ENCODE peak calls at places on chromosomes 4 and X, in nine cellular contexts. X is heart right ventricle, J is left lung, S is tibial artery, U is Caco-2, F is H1, I is brain microvascular endothelial cell, P is cardiac muscle cell, Z is mucosa of descending colon. W is an unnamed sample.

GRCh38 chrX:46649421-46650260 is 76.1 kb downstream of the CHST7 start:
- DNase-seq in X (peak; percentile 65), J (peak; percentile 43), S (peak; percentile 32), U (no peak), F (no peak), I (no peak), P (peak; percentile 62), Z (no peak), W (peak; percentile 49)

GRCh38 chrX:101931104-101931493 is 728 bp downstream of the ZMAT1 start:
- DNase-seq in X (peak; percentile 3), J (no peak), S (no peak), U (no peak), F (no peak), I (no peak), P (no peak), Z (no peak), W (no peak)

GRCh38 chr4:166657261-166657660 is 577.0 kb downstream of the SPOCK3 start:
- DNase-seq in X (no peak), J (no peak), S (no peak), U (no peak), F (no peak), I (peak; percentile 53), P (peak; percentile 37), Z (no peak), W (no peak)

GRCh38 chr4:84994280-84994679 is 27.8 kb upstream of the WDFY3 start:
- DNase-seq in X (peak; percentile 10), J (no peak), S (no peak), U (no peak), F (no peak), I (no peak), P (peak; percentile 34), Z (no peak), W (no peak)

GRCh38 chr4:21469438-21470032 is 479.0 kb downstream of the KCNIP4 start:
- DNase-seq in X (no peak), J (no peak), S (no peak), U (peak; percentile 20), F (no peak), I (peak; percentile 7), P (peak; percentile 34), Z (no peak), W (no peak)

GRCh38 chr4:41009411-41009810 is 204.9 kb downstream of the APBB2 start:
- DNase-seq in X (no peak), J (no peak), S (no peak), U (no peak), F (no peak), I (no peak), P (peak; percentile 52), Z (no peak), W (no peak)

GRCh38 chr4:167234388-167234881 is at the start of gene SPOCK3:
- DNase-seq in X (peak; percentile 4), J (peak; percentile 40), S (no peak), U (peak; percentile 32), F (no peak), I (peak; percentile 4), P (peak; percentile 52), Z (no peak), W (peak; percentile 56)

GRCh38 chrX:104513162-104513561 is 52.8 kb upstream of the IL1RAPL2 start:
- DNase-seq in X (no peak), J (no peak), S (no peak), U (no peak), F (no peak), I (no peak), P (no peak), Z (no peak), W (no peak)

GRCh38 chrX:149129767-149130166 is 375.3 kb downstream of the IDS start:
- DNase-seq in X (no peak), J (no peak), S (no peak), U (no peak), F (no peak), I (peak; percentile 24), P (no peak), Z (no peak), W (no peak)

GRCh38 chr4:101290651-101291050 is 56.7 kb downstream of the PPP3CA start:
- DNase-seq in X (no peak), J (no peak), S (no peak), U (no peak), F (no peak), I (no peak), P (no peak), Z (no peak), W (no peak)

GRCh38 chr4:8115916-8116315 is 42.7 kb downstream of the ABLIM2 start:
- DNase-seq in X (no peak), J (no peak), S (no peak), U (no peak), F (no peak), I (no peak), P (no peak), Z (no peak), W (no peak)

GRCh38 chr4:85147481-85148076 is 181.1 kb upstream of the WDFY3 start:
- DNase-seq in X (peak; percentile 65), J (peak; percentile 40), S (peak; percentile 59), U (peak; percentile 39), F (no peak), I (peak; percentile 59), P (peak; percentile 83), Z (no peak), W (peak; percentile 50)

GRCh38 chr4:8110071-8110986 is 48.3 kb downstream of the ABLIM2 start:
- DNase-seq in X (no peak), J (no peak), S (no peak), U (no peak), F (peak; percentile 86), I (no peak), P (peak; percentile 14), Z (no peak), W (no peak)

GRCh38 chrX:15475021-15475420 is 18.1 kb downstream of the PIR start:
- DNase-seq in X (no peak), J (no peak), S (no peak), U (no peak), F (no peak), I (no peak), P (peak; percentile 20), Z (no peak), W (no peak)

GRCh38 chrX:65601126-65601525 is 66.3 kb upstream of the MSN start:
- DNase-seq in X (peak; percentile 19), J (no peak), S (no peak), U (no peak), F (no peak), I (no peak), P (no peak), Z (no peak), W (no peak)

DNA sequence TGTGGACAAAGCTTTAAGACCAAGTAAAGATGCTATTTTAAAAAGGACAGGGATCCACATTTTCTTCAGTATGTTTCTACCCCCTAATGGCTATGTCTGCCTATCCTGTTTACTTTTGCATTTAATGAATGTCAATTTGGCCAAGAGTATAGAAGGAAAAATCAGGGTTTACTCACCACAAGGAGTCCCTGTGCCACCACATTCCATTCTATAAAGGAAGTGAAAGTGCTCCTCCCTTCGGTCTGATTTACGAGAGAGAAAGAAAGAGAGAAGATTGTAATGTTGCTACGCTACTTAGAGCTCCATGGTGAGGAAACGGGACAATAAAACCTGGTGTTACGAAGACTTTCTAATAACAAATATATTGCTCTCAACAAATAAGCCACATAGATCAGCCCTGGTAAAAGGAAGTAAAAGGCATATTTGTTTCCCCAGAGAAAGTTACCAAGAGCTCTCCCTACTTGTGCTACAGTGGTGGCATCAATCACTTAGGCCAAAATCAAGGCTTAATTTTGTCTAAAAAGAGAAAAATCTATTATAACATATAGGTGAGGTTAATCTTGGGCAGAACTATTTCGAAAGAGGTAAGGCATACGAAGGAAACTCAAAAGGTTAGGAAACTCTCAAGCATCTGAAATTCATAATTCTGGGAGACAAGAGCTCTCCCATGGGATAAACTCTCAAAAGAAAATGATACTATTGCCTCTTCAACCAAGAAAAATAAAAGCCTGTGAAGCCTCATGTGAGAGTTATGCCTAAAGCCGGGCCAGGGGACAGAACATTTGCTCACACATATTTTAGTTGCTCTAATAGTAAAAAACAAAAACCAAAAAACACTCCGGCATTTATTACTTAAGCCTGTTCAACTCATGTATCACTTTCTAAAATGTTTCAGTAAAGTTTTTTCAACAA is 29.5 kb downstream of the TAPT1 start:
- DNase-seq in X (peak; percentile 31), J (no peak), S (no peak), U (peak; percentile 67), F (no peak), I (peak; percentile 63), P (peak; percentile 78), Z (no peak), W (no peak)
- H3K36me3 ChIP-seq in X (no peaks in the 10 kb centered on the region), J (peaks cover 5% of the 10 kb centered on the region), S (peaks cover 6% of the 10 kb centered on the region), U (no peaks in the 10 kb centered on the region), F (no peaks in the 10 kb centered on the region), I (no peaks in the 10 kb centered on the region), P (no peaks in the 10 kb centered on the region), Z (no peaks in the 10 kb centered on the region), W (peaks cover 20% of the 10 kb centered on the region)

DNA sequence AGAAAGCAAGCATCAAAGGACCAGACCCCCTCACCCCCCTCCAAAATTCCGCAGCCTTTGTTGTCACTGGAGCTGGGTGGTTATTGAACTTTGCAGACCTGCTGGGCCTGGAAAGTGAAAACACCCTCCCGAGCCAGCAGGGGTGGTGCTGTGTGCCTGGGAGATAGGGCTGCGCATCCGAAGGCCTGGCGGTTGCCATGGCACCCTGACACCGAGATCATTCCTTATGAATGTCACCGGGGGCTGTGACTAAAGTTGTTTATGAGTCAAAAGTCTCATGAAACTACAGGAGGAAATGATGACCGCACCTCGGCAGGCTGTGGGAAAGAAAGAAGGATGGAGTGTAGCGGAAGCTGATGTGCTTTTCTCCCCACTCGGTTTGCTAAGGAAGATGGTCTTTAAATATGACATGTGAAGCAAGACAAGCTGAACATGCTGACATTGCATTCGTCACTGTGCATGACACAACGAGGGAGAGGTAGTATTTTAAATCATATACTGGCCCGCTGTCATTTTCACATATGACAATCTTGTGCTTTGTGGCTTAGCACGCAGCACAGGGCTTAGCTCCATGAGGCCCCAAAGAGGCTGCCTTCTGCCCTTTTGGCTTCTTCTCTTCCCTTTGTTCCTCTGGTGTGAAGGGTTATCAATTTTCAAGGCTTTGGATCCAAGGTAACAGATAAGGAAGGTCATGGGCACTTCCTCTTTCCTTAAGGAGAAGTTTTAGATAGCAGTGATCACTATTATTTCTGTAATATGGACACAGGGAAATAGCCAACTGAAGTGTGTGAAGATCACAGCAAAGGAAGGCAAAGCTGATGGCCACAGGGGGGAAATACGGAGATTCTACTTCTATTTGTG is 367.1 kb downstream of the UNC5C start:
- DNase-seq in X (no peak), J (no peak), S (no peak), U (peak; percentile 11), F (peak; percentile 59), I (peak; percentile 94), P (peak; percentile 19), Z (no peak), W (no peak)
- TF ChIP-seq CTCF in X (no peak), J (no peak), S (no peak), U (no peak), F (peak; percentile 35), I (peak; percentile 66), P (peak; percentile 5), Z (no peak), W (no peak)

DNA sequence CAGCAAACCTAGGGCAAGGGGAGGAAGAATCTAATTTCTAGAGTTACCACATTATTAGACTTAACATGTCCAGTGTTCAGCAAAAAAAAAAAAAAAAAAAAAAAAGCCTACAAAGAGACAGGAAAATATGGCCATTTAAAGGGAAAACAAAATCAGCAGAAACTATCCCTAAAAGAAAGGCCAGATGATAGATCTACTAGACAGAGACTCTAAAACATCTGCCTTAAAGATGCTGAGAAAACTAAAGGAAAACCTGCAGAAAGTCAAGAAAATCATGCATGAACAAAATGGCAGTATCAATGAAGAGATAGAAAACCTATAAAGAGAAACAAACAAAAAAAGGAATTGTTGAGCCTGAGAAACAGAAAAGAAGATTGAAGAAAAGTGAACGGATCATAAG is 43.8 kb downstream of the NELFA start:
- DNase-seq in X (no peak), J (no peak), S (no peak), U (no peak), F (no peak), I (no peak), P (no peak), Z (no peak), W (no peak)
- H3K36me3 ChIP-seq in X (no peaks in the 10 kb centered on the region), J (peaks cover 70% of the 10 kb centered on the region), S (peaks cover 58% of the 10 kb centered on the region), U (peaks cover 6% of the 10 kb centered on the region), F (peaks cover 16% of the 10 kb centered on the region), I (peaks cover 12% of the 10 kb centered on the region), P (peaks cover 13% of the 10 kb centered on the region), Z (peaks cover 3% of the 10 kb centered on the region), W (peaks cover 54% of the 10 kb centered on the region)

GRCh38 chrX:110462957-110463356 is 104.3 kb downstream of the RTL9 start:
- DNase-seq in X (no peak), J (no peak), S (no peak), U (no peak), F (no peak), I (no peak), P (no peak), Z (no peak), W (no peak)
- TF ChIP-seq CTCF in X (no peak), J (no peak), S (no peak), U (no peak), F (peak; percentile 33), I (peak; percentile 51), P (no peak), Z (no peak), W (no peak)